ENCODE peak calls at places on chromosomes 11 and 22, in six cellular contexts. X, Y, S, K, B and N are unnamed samples.

GRCh38 chr22:32996702-32997101 is 61.5 kb downstream of the SYN3 start:
- DNase-seq in B (no peak), X (peak), K (no peak), Y (no peak), S (no peak), N (no peak)

GRCh38 chr11:75328426-75329277 is 22.8 kb downstream of the ARRB1 start:
- DNase-seq in B (no peak), Y (peak), S (peak), K (peak), X (peak), N (peak)

GRCh38 chr11:12746593-12747097 is 72.4 kb downstream of the TEAD1 start:
- DNase-seq in X (peak), Y (peak), S (no peak), B (no peak), K (peak), N (peak)

GRCh38 chr11:1920909-1921575 is 1.5 kb downstream of the TNNT3 start:
- DNase-seq in S (no peak), X (no peak), Y (no peak), B (no peak), K (no peak), N (peak)

GRCh38 chr22:23685205-23685784 is 5.5 kb upstream of the RGL4 start:
- DNase-seq in Y (no peak), X (peak), S (no peak), B (no peak), K (no peak), N (no peak)

GRCh38 chr11:19398772-19399542 is 158.2 kb upstream of the E2F8 start:
- DNase-seq in X (no peak), B (no peak), K (no peak), Y (no peak), S (no peak), N (no peak)

GRCh38 chr11:2097356-2097997 is 41.7 kb downstream of the IGF2 start:
- DNase-seq in K (peak), X (peak), B (no peak), Y (no peak), S (no peak), N (no peak)

GRCh38 chr11:13118194-13118593 is 109.1 kb downstream of the RASSF10 start:
- DNase-seq in K (no peak), B (no peak), S (no peak), Y (no peak), X (peak), N (no peak)

GRCh38 chr11:56521955-56522354 is 21.1 kb downstream of the OR5M11 start:
- DNase-seq in S (no peak), K (no peak), Y (peak), X (peak), B (no peak), N (peak)

GRCh38 chr22:20652582-20652981 is 121.3 kb upstream of the SERPIND1 start:
- DNase-seq in K (peak), B (no peak), S (no peak), X (no peak), Y (no peak), N (no peak)